ENCODE peak calls at places on chromosome 15, in seven cellular contexts. C, A, L, P, D, O and W are unnamed samples.

GRCh38 chr15:66099950-66100671 is 153.4 kb downstream of the MEGF11 start:
- DNase-seq in C (no peak), A (no peak), L (peak; percentile 40), P (no peak), D (no peak), O (peak; percentile 49), W (no peak)

GRCh38 chr15:52369455-52369854 is 73.9 kb upstream of the MYO5C start:
- DNase-seq in C (no peak), A (no peak), L (no peak), P (no peak), D (no peak), O (no peak), W (no peak)

GRCh38 chr15:36688310-36689102 is 109.1 kb downstream of the CDIN1 start:
- DNase-seq in C (no peak), A (no peak), L (no peak), P (no peak), D (no peak), O (no peak), W (no peak)

GRCh38 chr15:29888651-29889050 is 66.4 kb upstream of the TJP1 start:
- DNase-seq in C (no peak), A (no peak), L (no peak), P (no peak), D (no peak), O (peak; percentile 68), W (no peak)

GRCh38 chr15:77713281-77713680 is 80.6 kb upstream of the LINGO1 start:
- DNase-seq in C (no peak), A (no peak), L (no peak), P (no peak), D (no peak), O (no peak), W (no peak)

GRCh38 chr15:84736375-84736774 is 12.0 kb upstream of the ZNF592 start:
- DNase-seq in C (no peak), A (no peak), L (no peak), P (no peak), D (peak; percentile 79), O (no peak), W (peak; percentile 12)

GRCh38 chr15:65655026-65655425 is 33.3 kb downstream of the SLC24A1 start:
- DNase-seq in C (no peak), A (no peak), L (no peak), P (no peak), D (no peak), O (no peak), W (no peak)

GRCh38 chr15:80105193-80105984 is 45.9 kb downstream of the ZFAND6 start:
- DNase-seq in C (no peak), A (no peak), L (no peak), P (no peak), D (no peak), O (no peak), W (no peak)

GRCh38 chr15:65512807-65513416 is 4.6 kb downstream of the DPP8 start:
- DNase-seq in C (no peak), A (peak; percentile 26), L (peak; percentile 90), P (no peak), D (no peak), O (no peak), W (no peak)

GRCh38 chr15:51117270-51117669 is 22.6 kb upstream of the TNFAIP8L3 start:
- DNase-seq in C (no peak), A (no peak), L (no peak), P (no peak), D (no peak), O (no peak), W (no peak)

GRCh38 chr15:91224750-91225380 is 124.8 kb downstream of the SV2B start:
- DNase-seq in C (peak; percentile 21), A (no peak), L (no peak), P (no peak), D (no peak), O (peak; percentile 51), W (peak; percentile 6)

GRCh38 chr15:67127334-67127664 is 61.9 kb downstream of the SMAD3 start:
- DNase-seq in C (peak; percentile 69), A (no peak), L (no peak), P (no peak), D (peak; percentile 53), O (no peak), W (no peak)

GRCh38 chr15:35246376-35246965 is 161.4 kb upstream of the NANOGP8 start:
- DNase-seq in C (no peak), A (no peak), L (no peak), P (no peak), D (no peak), O (no peak), W (no peak)

DNA sequence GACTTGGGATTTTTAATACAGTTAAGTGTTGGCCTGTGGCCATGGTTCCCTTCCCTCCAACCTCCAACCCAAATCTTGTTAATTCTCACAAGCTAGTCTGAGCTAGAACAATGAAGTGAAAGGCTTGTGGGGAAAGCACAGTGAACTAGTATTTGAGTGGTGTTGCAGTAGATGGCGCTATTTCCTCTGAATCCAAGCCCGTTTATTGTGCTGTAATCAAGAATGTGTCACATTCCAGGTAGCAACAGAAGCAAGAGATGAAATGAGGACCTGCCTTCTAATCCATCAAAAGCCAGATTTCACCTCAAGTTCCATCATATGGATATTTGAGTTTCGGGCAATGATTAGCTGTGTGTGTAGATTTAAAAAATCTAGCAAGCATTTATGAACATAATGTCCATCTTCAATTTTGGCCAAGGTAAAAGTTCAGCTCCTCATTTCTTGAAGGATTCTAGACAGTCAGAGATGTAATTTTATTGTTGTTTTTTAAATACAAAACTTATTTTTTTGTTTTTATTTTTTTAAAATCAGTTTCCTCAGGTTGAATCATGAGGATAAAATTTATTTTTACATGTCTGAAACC is 160.7 kb downstream of the SQOR start:
- DNase-seq in C (peak; percentile 70), A (peak; percentile 45), L (no peak), P (no peak), D (peak; percentile 59), O (peak; percentile 76), W (peak; percentile 20)
- TF ChIP-seq CTCF in C (peak; percentile 44), A (peak; percentile 53), L (peak; percentile 54), P (no peak), D (peak; percentile 71), O (peak; percentile 62), W (peak; percentile 74)

GRCh38 chr15:25057574-25057973 is 102.8 kb downstream of the SNRPN start:
- DNase-seq in C (no peak), A (no peak), L (no peak), P (no peak), D (no peak), O (no peak), W (peak; percentile 2)
- H3K4me3 ChIP-seq in C (no peak overlapping the region), A (no peak overlapping the region), L (no peak overlapping the region), P (no peak overlapping the region), D (no peak overlapping the region), O (no peak overlapping the region), W (no peak overlapping the region)

GRCh38 chr15:40054746-40055575 is 16.0 kb upstream of the SRP14 start:
- DNase-seq in C (peak; percentile 58), A (peak; percentile 82), L (peak; percentile 61), P (no peak), D (peak; percentile 84), O (no peak), W (peak; percentile 91)

GRCh38 chr15:40053234-40054055 is 14.5 kb upstream of the SRP14 start:
- DNase-seq in C (no peak), A (peak; percentile 11), L (peak; percentile 43), P (no peak), D (no peak), O (no peak), W (peak; percentile 38)

GRCh38 chr15:40058476-40059140 is 19.6 kb upstream of the SRP14 start:
- DNase-seq in C (no peak), A (no peak), L (peak; percentile 57), P (no peak), D (no peak), O (no peak), W (no peak)

GRCh38 chr15:40054056-40054745 is 15.2 kb upstream of the SRP14 start:
- DNase-seq in C (no peak), A (peak; percentile 27), L (peak; percentile 64), P (no peak), D (peak; percentile 58), O (no peak), W (peak; percentile 81)

DNA sequence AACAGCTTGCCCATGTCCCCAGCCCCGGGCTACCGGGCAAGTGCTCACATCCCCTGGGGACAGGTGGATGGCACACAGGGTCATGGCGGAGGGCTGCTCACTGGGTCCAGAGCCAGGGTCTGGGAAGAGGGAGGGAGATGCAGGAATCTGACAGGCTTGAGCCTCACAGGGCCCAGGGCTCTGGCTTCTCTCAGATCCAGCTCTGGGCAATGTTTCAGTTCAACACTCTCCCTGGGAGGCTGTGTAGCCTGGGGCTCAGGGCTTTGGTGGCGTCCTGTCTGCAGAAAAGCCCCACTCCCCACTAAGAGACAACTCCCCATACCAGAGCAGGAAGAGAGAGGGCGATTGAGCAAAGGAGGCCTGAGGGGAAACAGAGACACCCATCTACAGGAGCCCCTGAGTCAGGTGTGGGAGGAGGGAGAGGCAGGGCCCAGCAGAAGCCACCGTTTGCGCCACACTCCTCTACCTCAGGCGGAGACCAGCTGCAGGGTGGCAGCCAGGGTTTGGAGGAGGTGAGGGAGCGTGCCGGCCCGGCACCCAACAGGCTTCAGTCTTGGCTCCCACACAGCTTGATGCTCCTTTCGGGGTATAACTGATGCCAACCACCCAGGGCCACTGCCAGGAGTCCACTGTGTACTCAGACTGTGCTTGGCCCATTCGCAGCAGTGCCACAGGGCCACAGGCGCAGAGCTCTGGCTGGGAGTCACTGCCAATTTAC is 16.8 kb upstream of the SRP14 start:
- DNase-seq in C (no peak), A (peak; percentile 71), L (peak; percentile 87), P (no peak), D (no peak), O (peak; percentile 41), W (peak; percentile 79)
- H3K4me1 ChIP-seq in C (peaks cover 23% of the 10 kb centered on the region), A (peaks cover 25% of the 10 kb centered on the region), L (no peaks in the 10 kb centered on the region), P (no peaks in the 10 kb centered on the region), D (peaks cover 42% of the 10 kb centered on the region), O (peaks cover 9% of the 10 kb centered on the region), W (peaks cover 68% of the 10 kb centered on the region)

GRCh38 chr15:74038707-74039655 is 43.4 kb downstream of the GOLGA6A start:
- DNase-seq in C (no peak), A (no peak), L (no peak), P (no peak), D (no peak), O (no peak), W (no peak)

GRCh38 chr15:74041777-74042435 is 40.4 kb downstream of the GOLGA6A start:
- DNase-seq in C (no peak), A (no peak), L (no peak), P (no peak), D (no peak), O (no peak), W (no peak)

GRCh38 chr15:74041311-74041756 is 41.0 kb downstream of the GOLGA6A start:
- DNase-seq in C (no peak), A (no peak), L (no peak), P (no peak), D (no peak), O (no peak), W (no peak)

GRCh38 chr15:74039656-74040010 is 42.7 kb downstream of the GOLGA6A start:
- DNase-seq in C (no peak), A (no peak), L (no peak), P (no peak), D (no peak), O (no peak), W (no peak)

DNA sequence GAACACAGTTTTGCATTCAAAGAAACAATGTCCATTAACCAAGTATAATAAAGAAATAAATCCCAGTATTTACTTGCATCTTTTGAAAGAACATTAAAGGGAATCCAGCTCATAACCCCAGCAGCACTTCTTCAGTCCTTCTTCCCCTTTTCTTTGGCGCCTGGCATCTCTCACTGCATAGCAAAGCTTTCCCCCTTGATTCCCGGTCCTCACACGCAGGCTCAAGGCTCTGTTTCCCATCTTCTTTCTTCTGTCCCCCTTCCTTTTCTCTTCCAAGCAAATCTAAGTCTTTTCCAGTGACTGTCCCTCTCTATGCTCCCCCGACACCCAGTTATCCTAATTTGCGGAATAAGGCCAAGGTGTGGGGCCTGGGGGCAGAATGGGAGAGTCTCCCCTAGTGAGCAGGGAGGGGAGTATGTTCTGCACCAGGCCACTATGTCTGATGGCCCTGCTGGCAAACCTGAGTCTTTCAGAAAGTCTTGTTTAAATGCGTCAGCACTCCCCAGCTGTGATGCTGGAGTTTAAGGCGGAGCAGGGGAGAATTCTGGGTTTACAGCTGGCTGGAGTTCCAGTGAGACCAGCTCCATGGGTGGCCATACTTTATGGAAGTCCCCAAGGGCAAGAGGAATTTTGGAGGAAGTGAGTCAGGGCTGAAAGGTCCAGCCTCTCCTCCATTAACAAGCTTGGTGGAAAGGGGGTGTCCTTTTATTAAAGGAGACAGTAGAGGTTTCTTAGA is 42.1 kb downstream of the GOLGA6A start:
- DNase-seq in C (peak; percentile 41), A (no peak), L (peak; percentile 90), P (no peak), D (peak; percentile 64), O (no peak), W (no peak)
- TF ChIP-seq CTCF in C (no peak), A (no peak), L (no peak), P (no peak), D (no peak), O (peak; percentile 3), W (no peak)